ENCODE peak calls at places on chromosomes 1 and 21, in eight cellular contexts. S is SK-MEL-5; X is foreskin fibroblast; I is T-helper 2 cell; V is lung; Y is stimulated activated CD4-positive, alpha-beta T cell treated with anti-CD3 and anti-CD28 coated beads, Interleukin-4, amount 100 ng/mL, for 1 hour; L is WTC11; E is AG08396. T is an unnamed sample.

GRCh38 chr1:70855203-70855602 is 192.4 kb downstream of the PTGER3 start:
- DNase-seq in S (no peak), X (no peak), I (no peak), V (no peak), Y (no peak), L (no peak), E (no peak), T (no peak)

GRCh38 chr1:82565146-82565545 is 764.4 kb downstream of the ADGRL2 start:
- DNase-seq in S (peak; percentile 94), X (peak; percentile 80), I (no peak), V (no peak), Y (no peak), L (no peak), E (peak; percentile 41), T (no peak)

GRCh38 chr1:54795841-54796468 is 5.2 kb downstream of the TTC22 start:
- DNase-seq in S (no peak), X (no peak), I (no peak), V (no peak), Y (no peak), L (no peak), E (no peak), T (no peak)

GRCh38 chr1:92842082-92843045 is 10.5 kb downstream of the RPL5 start:
- DNase-seq in S (no peak), X (no peak), I (no peak), V (no peak), Y (no peak), L (no peak), E (no peak), T (no peak)

GRCh38 chr1:7560128-7560527 is 211.0 kb upstream of the VAMP3 start:
- DNase-seq in S (no peak), X (no peak), I (no peak), V (no peak), Y (no peak), L (no peak), E (no peak), T (no peak)

GRCh38 chr1:65958561-65959350 is 166.1 kb downstream of the PDE4B start:
- DNase-seq in S (peak; percentile 67), X (no peak), I (no peak), V (no peak), Y (peak; percentile 11), L (no peak), E (peak; percentile 29), T (no peak)

GRCh38 chr1:6280761-6281451 is 20.0 kb upstream of the GPR153 start:
- DNase-seq in S (peak; percentile 24), X (no peak), I (no peak), V (peak; percentile 41), Y (no peak), L (peak; percentile 79), E (peak; percentile 61), T (no peak)

GRCh38 chr1:14724234-14724633 is 125.7 kb downstream of the KAZN start:
- DNase-seq in S (no peak), X (no peak), I (no peak), V (no peak), Y (no peak), L (no peak), E (peak; percentile 23), T (no peak)

GRCh38 chr1:222697858-222698257 is 14.4 kb downstream of the AIDA start:
- DNase-seq in S (no peak), X (no peak), I (no peak), V (no peak), Y (no peak), L (no peak), E (peak; percentile 35), T (no peak)

GRCh38 chr1:19703280-19703679 is 38.6 kb downstream of the HTR6 start:
- DNase-seq in S (no peak), X (no peak), I (no peak), V (no peak), Y (no peak), L (no peak), E (no peak), T (no peak)

GRCh38 chr21:38816400-38816973 is 10.8 kb downstream of the ETS2 start:
- DNase-seq in S (no peak), X (no peak), I (no peak), V (no peak), Y (no peak), L (no peak), E (no peak), T (no peak)